ENCODE peak calls at places on chromosomes 3 and 15, in ten cellular contexts. S, C, K, V, I, Y, E, Q, J and U are unnamed samples.

GRCh38 chr15:67253103-67253502 is 1.4 kb downstream of the AAGAB start:
- DNase-seq in C (no peak), E (no peak), V (no peak), S (no peak), J (no peak), Y (no peak), Q (no peak), I (no peak), K (no peak), U (no peak)

GRCh38 chr3:128487813-128488635 is 5.0 kb downstream of the GATA2 start:
- DNase-seq in Q (peak; percentile 83), K (peak; percentile 86), I (peak; percentile 89), Y (peak; percentile 86), V (peak; percentile 67), J (peak; percentile 46), C (peak; percentile 96), E (peak; percentile 56), S (peak; percentile 90), U (peak; percentile 83)

GRCh38 chr3:20060924-20061323 is 20.7 kb downstream of the KAT2B start:
- DNase-seq in J (no peak), Q (no peak), V (no peak), Y (no peak), E (no peak), C (no peak), K (no peak), S (no peak), I (no peak), U (no peak)

GRCh38 chr3:11818033-11818432 is 28.7 kb downstream of the TAMM41 start:
- DNase-seq in K (no peak), S (no peak), J (no peak), V (no peak), Y (no peak), Q (no peak), I (no peak), E (no peak), C (no peak), U (no peak)

GRCh38 chr3:155423526-155423925 is 130.0 kb upstream of the STRIT1 start:
- DNase-seq in V (no peak), Y (no peak), C (no peak), K (no peak), E (no peak), J (no peak), S (no peak), I (no peak), Q (no peak), U (no peak)

GRCh38 chr3:66402596-66403267 is 98.1 kb downstream of the LRIG1 start:
- DNase-seq in S (no peak), I (no peak), J (no peak), K (no peak), Y (peak; percentile 75), C (peak; percentile 23), V (no peak), E (peak; percentile 66), Q (no peak), U (no peak)

GRCh38 chr3:125136966-125137365 is 75.6 kb downstream of the SLC12A8 start:
- DNase-seq in V (no peak), I (no peak), E (no peak), C (no peak), J (no peak), Y (no peak), S (no peak), Q (no peak), K (no peak), U (no peak)

GRCh38 chr3:110343376-110343775 is 728.2 kb upstream of the NECTIN3 start:
- DNase-seq in J (no peak), V (no peak), C (no peak), Y (no peak), S (no peak), K (no peak), E (no peak), Q (peak; percentile 55), I (no peak), U (no peak)

GRCh38 chr3:49470714-49471420 is 800 bp downstream of the DAG1 start:
- DNase-seq in I (no peak), K (no peak), C (no peak), Q (no peak), E (no peak), Y (no peak), S (no peak), J (no peak), V (no peak), U (no peak)

GRCh38 chr3:124784686-124785382 is 54.6 kb downstream of the UMPS start:
- DNase-seq in Q (no peak), S (no peak), E (peak; percentile 56), Y (peak; percentile 58), V (no peak), I (no peak), K (no peak), C (no peak), J (no peak), U (no peak)

GRCh38 chr3:117252208-117252607 is 542.6 kb downstream of the TUSC7 start:
- DNase-seq in C (no peak), Q (peak; percentile 70), I (no peak), J (no peak), S (no peak), K (no peak), E (no peak), V (no peak), Y (no peak), U (no peak)

GRCh38 chr3:45981321-45982038 is 14.1 kb downstream of the FYCO1 start:
- DNase-seq in V (no peak), Q (no peak), C (no peak), K (no peak), E (no peak), J (no peak), Y (no peak), S (no peak), I (no peak), U (no peak)

DNA sequence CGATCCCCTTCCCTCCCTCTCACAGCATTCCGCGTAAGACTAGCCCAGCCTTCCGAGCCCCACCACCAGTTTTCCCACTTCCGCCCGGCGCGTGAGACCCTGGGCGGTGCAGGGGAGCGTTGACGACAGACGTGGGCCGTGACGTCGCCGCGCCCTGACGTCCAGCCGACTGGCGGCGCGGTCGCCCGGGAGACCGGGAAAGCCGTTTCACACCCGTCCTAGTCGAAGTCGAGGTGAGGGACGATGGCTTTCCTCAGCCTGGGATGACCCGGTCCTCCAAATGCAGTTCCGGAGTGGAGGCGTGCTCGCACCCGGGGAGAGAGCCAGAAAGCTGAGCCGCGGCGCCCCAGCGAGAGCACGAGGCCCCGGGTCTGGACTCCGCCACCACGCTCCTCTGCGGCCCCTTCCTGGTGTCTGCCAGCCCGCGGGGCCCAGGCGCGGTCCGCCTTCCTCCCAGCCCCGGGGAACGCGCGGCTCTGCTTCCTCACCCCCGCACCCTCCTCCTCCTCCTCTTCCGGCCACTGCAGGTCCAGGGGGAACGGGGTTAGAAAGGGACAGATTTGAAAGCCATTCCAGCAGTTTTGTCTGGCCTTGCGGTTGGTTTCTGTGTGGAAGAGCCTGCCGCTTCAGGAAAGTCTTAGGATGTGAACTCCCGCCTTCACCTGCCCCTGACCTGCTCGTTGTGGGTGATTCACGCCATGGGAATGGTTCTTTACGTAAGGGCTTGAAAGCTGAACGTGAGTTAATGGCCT is at the start of gene LEKR1:
- DNase-seq in I (peak; percentile 40), Q (peak; percentile 96), C (peak; percentile 82), E (peak; percentile 70), V (peak; percentile 88), Y (peak; percentile 92), K (peak; percentile 93), S (peak; percentile 90), J (peak; percentile 77), U (peak; percentile 89)
- TF ChIP-seq POLR2A in I (peak; percentile 7), Q (peak; percentile 62), C (peak; percentile 55), E (peak; percentile 68), V (no peak), Y (peak; percentile 49), K (peak; percentile 76), S (peak; percentile 14), J (no peak), U (peak; percentile 85)

DNA sequence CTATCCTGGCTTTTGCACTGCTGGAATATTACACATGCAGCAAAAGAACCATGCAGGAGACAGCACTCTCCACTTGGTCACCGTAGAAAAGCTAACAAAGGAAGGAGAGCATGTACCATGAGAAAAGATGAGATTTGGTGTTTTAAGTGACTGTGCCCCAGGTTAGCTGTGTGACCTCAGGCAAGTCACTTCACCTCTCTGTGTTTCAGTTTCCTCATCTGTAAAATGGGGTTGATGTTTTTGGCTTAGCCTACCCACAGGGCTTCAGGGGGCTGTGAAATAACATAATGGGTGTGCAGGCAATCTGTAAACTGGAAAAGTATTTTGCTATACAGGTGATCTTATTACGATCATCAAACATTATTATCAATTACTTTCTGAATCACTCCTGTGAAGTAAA is 69.3 kb upstream of the SLC6A11 start:
- DNase-seq in Q (no peak), K (no peak), V (no peak), Y (no peak), S (no peak), E (no peak), J (no peak), C (no peak), I (no peak), U (no peak)
- H3K4me3 ChIP-seq in Q (no peak overlapping the region), K (no peak overlapping the region), V (no peak overlapping the region), Y (no peak overlapping the region), S (no peak overlapping the region), E (no peak overlapping the region), J (no peak overlapping the region), C (no peak overlapping the region), I (no peak overlapping the region), U (no peak overlapping the region)

GRCh38 chr3:106004841-106005240 is 136.0 kb upstream of the CBLB start:
- DNase-seq in Q (no peak), I (no peak), J (no peak), E (no peak), S (no peak), C (no peak), K (no peak), Y (no peak), V (no peak), U (no peak)
- TF ChIP-seq POLR2A in Q (no peak), I (no peak), J (no peak), E (no peak), S (no peak), C (no peak), K (no peak), Y (no peak), V (no peak), U (no peak)

GRCh38 chr15:63261311-63261710 is 16.1 kb upstream of the APH1B start:
- DNase-seq in S (no peak), E (no peak), K (no peak), J (no peak), V (no peak), Y (no peak), C (no peak), I (no peak), Q (no peak), U (no peak)

GRCh38 chr15:63256433-63256884 is 20.9 kb upstream of the APH1B start:
- DNase-seq in Q (peak; percentile 18), S (no peak), C (no peak), E (no peak), V (no peak), Y (no peak), K (no peak), J (no peak), I (peak; percentile 33), U (no peak)

GRCh38 chr15:63255485-63255990 is 21.9 kb upstream of the APH1B start:
- DNase-seq in C (no peak), V (no peak), Y (no peak), Q (no peak), K (no peak), J (no peak), S (no peak), I (no peak), E (no peak), U (no peak)

GRCh38 chr15:63260786-63261185 is 16.6 kb upstream of the APH1B start:
- DNase-seq in S (no peak), Q (no peak), I (peak; percentile 58), K (no peak), E (no peak), Y (no peak), J (no peak), C (no peak), V (no peak), U (no peak)

GRCh38 chr15:63258658-63259057 is 18.7 kb upstream of the APH1B start:
- DNase-seq in S (no peak), V (no peak), C (no peak), I (no peak), E (no peak), J (no peak), K (no peak), Q (peak; percentile 44), Y (no peak), U (no peak)
- H3K4me3 ChIP-seq in S (no peak overlapping the region), V (no peak overlapping the region), C (no peak overlapping the region), I (no peak overlapping the region), E (no peak overlapping the region), J (no peak overlapping the region), K (no peak overlapping the region), Q (no peak overlapping the region), Y (no peak overlapping the region), U (no peak overlapping the region)